ENCODE peak calls at places on chromosomes 16 and 17, in four cellular contexts. R is NCI-H2171 treated with DMSO at 0.1 percent for 48 hours, I is midbrain, S is A549. F is an unnamed sample.

GRCh38 chr16:600781-601180 is 10.9 kb downstream of the RAB40C start:
- DNase-seq in R (peak), I (no peak), S (no peak), F (peak)

GRCh38 chr17:18041776-18042175 is 2.6 kb downstream of the GID4 start:
- DNase-seq in R (no peak), I (no peak), S (no peak), F (no peak)

GRCh38 chr17:31919802-31920525 is 16.8 kb upstream of the SUZ12 start:
- DNase-seq in R (no peak), I (no peak), S (no peak), F (no peak)

GRCh38 chr16:28090646-28091377 is 27.3 kb upstream of the GSG1L start:
- DNase-seq in R (no peak), I (no peak), S (no peak), F (peak)

GRCh38 chr16:19636436-19637267 is 81.1 kb downstream of the VPS35L start:
- DNase-seq in R (no peak), I (no peak), S (no peak), F (no peak)

GRCh38 chr17:65833214-65833613 is 271.8 kb upstream of the AXIN2 start:
- DNase-seq in R (no peak), I (no peak), S (no peak), F (no peak)

GRCh38 chr16:27617678-27618077 is 67.7 kb downstream of the KATNIP start:
- DNase-seq in R (no peak), I (no peak), S (no peak), F (no peak)

GRCh38 chr17:37824534-37825485 is 80.0 kb upstream of the HNF1B start:
- DNase-seq in R (no peak), I (no peak), S (peak), F (no peak)

GRCh38 chr17:32021618-32021955 is 14.4 kb downstream of the LRRC37B start:
- DNase-seq in R (no peak), I (no peak), S (no peak), F (no peak)

GRCh38 chr17:60174035-60174434 is 24.3 kb downstream of the CA4 start:
- DNase-seq in R (no peak), I (no peak), S (no peak), F (no peak)

GRCh38 chr17:36085710-36086268 is 4.2 kb downstream of the CCL3 start:
- DNase-seq in R (no peak), I (peak), S (no peak), F (no peak)

GRCh38 chr16:20611350-20611902 is 35.3 kb upstream of the ACSM2B start:
- DNase-seq in R (no peak), I (peak), S (no peak), F (peak)

GRCh38 chr16:20041924-20042596 is 31.6 kb downstream of the GPR139 start:
- DNase-seq in R (no peak), I (no peak), S (no peak), F (no peak)

GRCh38 chr17:35432176-35433074 is at the start of gene SLFN12:
- DNase-seq in R (no peak), I (peak), S (no peak), F (no peak)

GRCh38 chr17:47161988-47162622 is 27.0 kb downstream of the CDC27 start:
- DNase-seq in R (no peak), I (no peak), S (no peak), F (no peak)

GRCh38 chr17:63338272-63338671 is 107.8 kb downstream of the CYB561 start:
- DNase-seq in R (no peak), I (no peak), S (no peak), F (no peak)

GRCh38 chr17:8122391-8122922 is 1.4 kb downstream of the HES7 start:
- DNase-seq in R (no peak), I (no peak), S (no peak), F (no peak)

GRCh38 chr17:82772026-82772425 is 20.2 kb downstream of the TBCD start:
- DNase-seq in R (no peak), I (no peak), S (peak), F (no peak)

GRCh38 chr16:27374231-27374793 is 27.7 kb upstream of the IL21R start:
- DNase-seq in R (no peak), I (peak), S (no peak), F (no peak)

GRCh38 chr16:87945351-87946042 is 5.7 kb upstream of the BANP start:
- DNase-seq in R (peak), I (peak), S (no peak), F (peak)

GRCh38 chr17:3944485-3945388 is 19.5 kb downstream of the ATP2A3 start:
- DNase-seq in R (no peak), I (peak), S (no peak), F (no peak)

GRCh38 chr16:84503751-84504395 is 586 bp downstream of the MEAK7 start:
- DNase-seq in R (no peak), I (no peak), S (no peak), F (no peak)

GRCh38 chr17:79482719-79483118 is 128.1 kb downstream of the RBFOX3 start:
- DNase-seq in R (no peak), I (no peak), S (no peak), F (no peak)

GRCh38 chr16:20515580-20516179 is 60.5 kb downstream of the ACSM2B start:
- DNase-seq in R (no peak), I (no peak), S (no peak), F (no peak)

GRCh38 chr17:42163113-42163512 is 8.3 kb upstream of the RAB5C start:
- DNase-seq in R (no peak), I (no peak), S (peak), F (no peak)

GRCh38 chr17:1422907-1423306 is 22.9 kb upstream of the YWHAE start:
- DNase-seq in R (no peak), I (no peak), S (peak), F (no peak)

GRCh38 chr16:74169687-74170522 is 126.7 kb upstream of the PSMD7 start:
- DNase-seq in R (no peak), I (no peak), S (no peak), F (no peak)

GRCh38 chr16:10172848-10173655 is 9.2 kb downstream of the GRIN2A start:
- DNase-seq in R (no peak), I (no peak), S (no peak), F (no peak)

GRCh38 chr17:7889166-7889584 is 586 bp downstream of the CHD3 start:
- DNase-seq in R (peak), I (peak), S (peak), F (peak)

GRCh38 chr17:47741109-47741792 is 8.2 kb downstream of the TBX21 start:
- DNase-seq in R (no peak), I (no peak), S (no peak), F (no peak)